ENCODE peak calls at places on chromosomes 13 and 19, in seven cellular contexts. M, C, O, L, P, X and D are unnamed samples. For H3K36me3, the result is how much of the 10 kb centered on the place peaks cover.

GRCh38 chr13:90502143-90502542 is 845.3 kb upstream of the MIR17HG start:
- DNase-seq in X (no peak), M (peak), O (no peak), P (no peak), L (no peak), C (no peak), D (no peak)

GRCh38 chr13:110376120-110376519 is 69.0 kb downstream of the COL4A2 start:
- DNase-seq in X (no peak), L (no peak), O (no peak), P (no peak), M (no peak), C (peak), D (no peak)

GRCh38 chr13:113820813-113821651 is 42.8 kb downstream of the GAS6 start:
- DNase-seq in L (peak), O (no peak), C (peak), M (peak), X (no peak), P (no peak), D (peak)

GRCh38 chr19:18712981-18713380 is 29.5 kb downstream of the CRTC1 start:
- DNase-seq in M (no peak), X (no peak), P (no peak), O (peak), C (peak), L (no peak), D (no peak)

GRCh38 chr13:74438911-74439310 is 304.7 kb upstream of the KLF12 start:
- DNase-seq in P (no peak), O (no peak), C (no peak), M (no peak), L (no peak), X (no peak), D (no peak)

GRCh38 chr13:87810391-87810801 is 139.2 kb downstream of the SLITRK5 start:
- DNase-seq in M (no peak), X (no peak), C (peak), O (peak), L (peak), P (peak), D (no peak)

GRCh38 chr13:64758520-64758919 is 2471.6 kb downstream of the PCDH9 start:
- DNase-seq in P (no peak), X (no peak), C (no peak), L (no peak), O (peak), M (no peak), D (no peak)

GRCh38 chr19:42023121-42023942 is 29.3 kb upstream of the ATP1A3 start:
- DNase-seq in X (no peak), L (peak), O (peak), M (no peak), P (peak), C (no peak), D (no peak)

GRCh38 chr19:48487944-48488343 is 18.8 kb downstream of the CYTH2 start:
- DNase-seq in C (no peak), P (no peak), O (no peak), X (peak), L (peak), M (peak), D (no peak)

GRCh38 chr13:63542704-63543215 is 2127.1 kb upstream of the PCDH20 start:
- DNase-seq in M (no peak), C (no peak), O (peak), P (no peak), X (no peak), L (no peak), D (no peak)

GRCh38 chr19:34482380-34483250 is 1.1 kb downstream of the WTIP start:
- DNase-seq in C (peak), O (peak), X (no peak), L (no peak), M (no peak), P (peak), D (no peak)

GRCh38 chr19:2883686-2884439 is 16.7 kb downstream of the ZNF556 start:
- DNase-seq in L (no peak), P (no peak), O (no peak), M (no peak), X (no peak), C (no peak), D (no peak)

DNA sequence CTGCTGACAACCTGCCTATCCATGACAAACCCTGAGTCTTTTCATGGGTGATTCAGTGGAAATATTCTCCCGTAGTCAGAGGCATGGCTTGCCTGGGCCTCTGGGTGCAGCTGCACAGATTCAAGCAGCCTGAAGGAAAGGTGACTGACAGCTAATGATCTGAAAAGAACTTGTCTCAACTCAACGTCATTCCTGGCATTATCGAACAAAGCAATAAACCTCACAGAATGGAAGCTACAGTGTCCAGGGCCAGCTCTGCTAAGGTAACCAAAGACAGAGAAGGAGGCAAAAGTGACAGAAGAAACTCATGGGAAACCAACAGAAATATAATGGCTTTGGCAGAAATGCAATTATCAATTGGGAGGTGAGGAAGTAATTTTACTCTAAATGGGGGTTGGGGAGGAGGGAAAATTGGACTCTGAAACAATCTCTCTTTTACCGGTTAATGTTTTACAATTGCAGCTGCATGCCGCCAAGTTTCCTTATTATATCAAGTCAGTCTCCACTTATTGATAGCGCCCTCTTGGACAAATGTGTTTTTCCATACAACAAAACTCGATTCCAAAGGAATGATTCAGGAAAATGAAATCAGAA is 12.9 kb downstream of the STARD13 start:
- DNase-seq in C (peak), L (peak), P (no peak), M (no peak), X (no peak), O (no peak), D (no peak)
- H3K36me3 ChIP-seq in C (under half), L (under half), P (under half), M (under half), X (under half), O (under half), D (under half)

DNA sequence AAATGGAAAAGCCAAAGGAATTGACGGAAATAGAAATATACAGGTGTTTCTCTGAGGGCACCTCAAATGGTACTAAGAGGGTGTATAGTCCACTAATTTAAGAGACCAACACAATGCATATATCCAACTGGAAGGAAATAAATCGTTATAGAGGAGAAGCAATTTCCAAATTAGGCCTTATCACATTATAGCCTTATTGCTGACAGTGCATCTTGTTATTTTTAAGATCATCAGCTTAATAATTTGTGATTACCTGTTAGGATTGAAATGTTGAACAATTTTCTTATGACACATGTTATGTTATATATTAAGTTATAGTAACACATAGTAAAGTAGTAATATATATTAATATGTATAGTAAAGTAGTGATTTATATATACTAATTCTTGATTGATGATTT is 915.7 kb upstream of the PCDH9 start:
- DNase-seq in X (no peak), P (no peak), O (no peak), L (no peak), C (no peak), M (no peak), D (no peak)
- H3K4me3 ChIP-seq in X (no peak), P (no peak), O (no peak), L (no peak), C (no peak), M (no peak), D (no peak)

DNA sequence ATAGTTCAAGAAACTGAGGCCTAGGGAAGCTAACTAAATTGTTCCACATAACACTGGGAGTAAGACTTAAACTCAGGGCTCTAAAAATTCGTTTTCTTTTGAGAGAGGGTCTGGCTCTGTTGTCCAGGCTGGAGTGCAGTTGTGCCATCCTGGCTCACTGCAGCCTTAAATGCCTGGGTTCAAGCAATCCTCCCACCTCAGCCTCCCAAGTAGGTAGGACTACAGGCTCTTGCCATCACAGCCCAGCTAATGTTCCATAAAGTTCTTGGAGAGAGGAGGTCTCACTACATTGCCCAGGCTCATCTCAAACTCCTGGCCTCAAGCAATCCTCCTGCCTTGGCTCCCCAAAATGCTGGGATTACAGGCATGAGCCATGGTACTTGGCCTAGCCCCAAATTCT is 10.7 kb downstream of the ZMYM5 start:
- DNase-seq in L (no peak), O (no peak), M (no peak), C (no peak), P (no peak), X (no peak), D (no peak)
- H3K36me3 ChIP-seq in L (under half), O (under half), M (half or more), C (under half), P (under half), X (under half), D (under half)

GRCh38 chr13:99153219-99153618 is 47.4 kb upstream of the UBAC2 start:
- DNase-seq in C (no peak), X (no peak), M (no peak), L (no peak), P (no peak), O (no peak), D (no peak)

GRCh38 chr13:99155821-99156220 is 44.8 kb upstream of the UBAC2 start:
- DNase-seq in X (no peak), O (no peak), M (no peak), C (no peak), L (no peak), P (no peak), D (no peak)

GRCh38 chr13:99154064-99154463 is 46.6 kb upstream of the UBAC2 start:
- DNase-seq in P (no peak), L (no peak), O (peak), X (no peak), M (no peak), C (no peak), D (no peak)

GRCh38 chr13:99151516-99151915 is 49.1 kb upstream of the UBAC2 start:
- DNase-seq in P (no peak), X (no peak), C (peak), O (no peak), L (no peak), M (no peak), D (peak)

DNA sequence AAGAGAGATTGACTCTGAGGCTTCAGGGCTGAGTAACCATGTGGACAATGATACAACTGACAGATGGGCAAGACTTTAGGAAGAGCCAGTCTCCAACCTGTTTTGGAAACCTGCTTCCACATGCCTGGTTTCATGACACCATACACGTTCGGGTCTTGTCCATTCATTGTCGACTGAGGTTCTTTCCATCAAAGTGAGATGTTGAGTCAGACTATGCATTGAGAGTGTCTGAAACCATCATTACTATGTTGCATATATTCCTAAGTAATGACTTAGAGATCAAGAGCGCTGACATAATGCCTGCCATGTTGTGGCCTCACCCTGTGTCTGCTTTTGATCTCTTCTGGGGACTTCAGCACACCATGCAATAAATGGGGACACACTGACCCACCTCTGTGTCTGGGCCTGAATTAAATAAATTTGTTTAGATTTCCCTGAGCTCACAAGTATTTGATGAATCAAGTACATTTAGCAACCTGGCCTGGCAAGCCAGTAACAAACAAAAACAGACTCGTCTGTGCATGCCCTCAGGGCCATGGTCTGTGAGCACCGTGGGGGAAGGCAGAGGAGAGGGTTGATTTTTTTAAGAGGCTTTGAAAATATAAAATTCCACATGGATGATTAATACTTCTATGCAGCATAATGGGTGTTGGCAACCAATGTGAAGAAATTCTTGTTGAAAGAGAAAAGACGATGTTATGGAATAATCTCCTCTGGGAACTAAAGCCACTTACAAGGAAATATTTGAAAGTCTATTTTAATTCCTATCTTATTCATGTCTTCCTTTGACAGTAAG is 49.9 kb upstream of the UBAC2 start:
- DNase-seq in M (no peak), X (no peak), O (no peak), P (no peak), L (no peak), C (no peak), D (peak)
- H3K4me3 ChIP-seq in M (no peak), X (no peak), O (no peak), P (no peak), L (no peak), C (no peak), D (no peak)